ENCODE peak calls at places on chromosomes 3 and 15, in seven cellular contexts. T is DMS153, J is stromal cell of bone marrow, V is NCI-H774, L is MM.1S, B is A549, M is astrocyte of the hippocampus. F is an unnamed sample.

GRCh38 chr3:134897391-134898131 is 102.5 kb downstream of the EPHB1 start:
- DNase-seq in T (no peak), L (no peak), M (no peak), J (no peak), V (no peak), B (no peak), F (no peak)

GRCh38 chr15:89419370-89419984 is 76.9 kb downstream of the RHCG start:
- DNase-seq in M (peak), L (no peak), B (no peak), T (no peak), J (peak), V (no peak), F (peak)

GRCh38 chr15:88695046-88695445 is 56.2 kb downstream of the ISG20 start:
- DNase-seq in B (no peak), T (no peak), L (no peak), M (peak), J (peak), V (no peak), F (no peak)

GRCh38 chr3:27847697-27848096 is 125.6 kb upstream of the EOMES start:
- DNase-seq in T (no peak), L (no peak), J (no peak), V (no peak), B (no peak), M (no peak), F (no peak)

GRCh38 chr3:115698851-115699535 is 75.7 kb downstream of the GAP43 start:
- DNase-seq in M (peak), L (no peak), B (no peak), V (no peak), J (no peak), T (peak), F (no peak)

GRCh38 chr3:196712514-196713413 is 587 bp downstream of the PIGX start:
- DNase-seq in V (no peak), J (peak), L (no peak), M (no peak), T (peak), B (peak), F (peak)

GRCh38 chr3:43055806-43056770 is 49.8 kb downstream of the POMGNT2 start:
- DNase-seq in B (no peak), L (no peak), M (no peak), V (no peak), J (no peak), T (no peak), F (no peak)

GRCh38 chr3:80051602-80051962 is 283.8 kb upstream of the ROBO1 start:
- DNase-seq in J (no peak), T (no peak), L (no peak), V (peak), B (no peak), M (no peak), F (no peak)

F was measured in A172.